ENCODE peak calls at places on chromosomes 2 and 18, in four cellular contexts. T is IMR-90, H is neuronal stem cell, C is mesendoderm. K is an unnamed sample.

GRCh38 chr2:240567137-240567871 is 980 bp upstream of the RNPEPL1 start:
- DNase-seq in T (no peak), H (no peak), C (no peak), K (peak; percentile 43)

GRCh38 chr2:215476424-215476823 is 40.6 kb upstream of the FN1 start:
- DNase-seq in T (peak; percentile 47), H (no peak), C (no peak), K (no peak)

GRCh38 chr2:86221066-86221684 is 21.9 kb downstream of the MRPL35 start:
- DNase-seq in T (peak; percentile 45), H (peak; percentile 50), C (peak; percentile 70), K (no peak)

GRCh38 chr18:5759169-5759568 is 136.2 kb downstream of the TMEM200C start:
- DNase-seq in T (no peak), H (no peak), C (peak; percentile 14), K (no peak)

GRCh38 chr2:153391131-153391530 is 87.4 kb downstream of the RPRM start:
- DNase-seq in T (no peak), H (no peak), C (no peak), K (no peak)

GRCh38 chr2:31051213-31052185 is 86.7 kb downstream of the GALNT14 start:
- DNase-seq in T (no peak), H (no peak), C (no peak), K (no peak)

GRCh38 chr18:41763361-41763760 is 191.7 kb upstream of the PIK3C3 start:
- DNase-seq in T (no peak), H (no peak), C (no peak), K (no peak)

GRCh38 chr2:69017876-69018275 is 4.9 kb downstream of the ANTXR1 start:
- DNase-seq in T (peak; percentile 49), H (no peak), C (no peak), K (no peak)

GRCh38 chr2:107542314-107542740 is 284.4 kb upstream of the RGPD4 start:
- DNase-seq in T (no peak), H (no peak), C (peak; percentile 35), K (no peak)

GRCh38 chr2:64403426-64403825 is 50.5 kb upstream of the LGALSL start:
- DNase-seq in T (no peak), H (no peak), C (peak; percentile 72), K (no peak)

GRCh38 chr2:190514676-190515075 is 19.8 kb downstream of the NEMP2 start:
- DNase-seq in T (peak; percentile 15), H (no peak), C (no peak), K (no peak)

GRCh38 chr2:126359494-126359893 is 296.5 kb upstream of the GYPC start:
- DNase-seq in T (peak; percentile 4), H (no peak), C (peak; percentile 49), K (no peak)

GRCh38 chr2:7508220-7508943 is 591.2 kb downstream of the RNF144A start:
- DNase-seq in T (no peak), H (no peak), C (no peak), K (no peak)

GRCh38 chr2:127829845-127830246 is 18.9 kb upstream of the WDR33 start:
- DNase-seq in T (no peak), H (no peak), C (peak; percentile 79), K (no peak)

GRCh38 chr2:101109451-101110140 is 41.6 kb downstream of the TBC1D8 start:
- DNase-seq in T (no peak), H (no peak), C (no peak), K (no peak)

GRCh38 chr2:168607992-168608391 is 151.9 kb downstream of the CERS6 start:
- DNase-seq in T (peak; percentile 39), H (no peak), C (no peak), K (no peak)

GRCh38 chr2:101718993-101719571 is 21.6 kb downstream of the MAP4K4 start:
- DNase-seq in T (peak; percentile 31), H (no peak), C (no peak), K (no peak)

GRCh38 chr2:241035818-241036396 is 37.5 kb downstream of the SNED1 start:
- DNase-seq in T (no peak), H (no peak), C (no peak), K (no peak)

GRCh38 chr2:48287971-48288370 is 242.0 kb upstream of the STON1 start:
- DNase-seq in T (no peak), H (no peak), C (no peak), K (no peak)

GRCh38 chr18:60555629-60556028 is 183.1 kb upstream of the MC4R start:
- DNase-seq in T (no peak), H (no peak), C (no peak), K (no peak)

GRCh38 chr2:221965806-221966205 is 333.0 kb downstream of the PAX3 start:
- DNase-seq in T (no peak), H (no peak), C (no peak), K (no peak)

DNA sequence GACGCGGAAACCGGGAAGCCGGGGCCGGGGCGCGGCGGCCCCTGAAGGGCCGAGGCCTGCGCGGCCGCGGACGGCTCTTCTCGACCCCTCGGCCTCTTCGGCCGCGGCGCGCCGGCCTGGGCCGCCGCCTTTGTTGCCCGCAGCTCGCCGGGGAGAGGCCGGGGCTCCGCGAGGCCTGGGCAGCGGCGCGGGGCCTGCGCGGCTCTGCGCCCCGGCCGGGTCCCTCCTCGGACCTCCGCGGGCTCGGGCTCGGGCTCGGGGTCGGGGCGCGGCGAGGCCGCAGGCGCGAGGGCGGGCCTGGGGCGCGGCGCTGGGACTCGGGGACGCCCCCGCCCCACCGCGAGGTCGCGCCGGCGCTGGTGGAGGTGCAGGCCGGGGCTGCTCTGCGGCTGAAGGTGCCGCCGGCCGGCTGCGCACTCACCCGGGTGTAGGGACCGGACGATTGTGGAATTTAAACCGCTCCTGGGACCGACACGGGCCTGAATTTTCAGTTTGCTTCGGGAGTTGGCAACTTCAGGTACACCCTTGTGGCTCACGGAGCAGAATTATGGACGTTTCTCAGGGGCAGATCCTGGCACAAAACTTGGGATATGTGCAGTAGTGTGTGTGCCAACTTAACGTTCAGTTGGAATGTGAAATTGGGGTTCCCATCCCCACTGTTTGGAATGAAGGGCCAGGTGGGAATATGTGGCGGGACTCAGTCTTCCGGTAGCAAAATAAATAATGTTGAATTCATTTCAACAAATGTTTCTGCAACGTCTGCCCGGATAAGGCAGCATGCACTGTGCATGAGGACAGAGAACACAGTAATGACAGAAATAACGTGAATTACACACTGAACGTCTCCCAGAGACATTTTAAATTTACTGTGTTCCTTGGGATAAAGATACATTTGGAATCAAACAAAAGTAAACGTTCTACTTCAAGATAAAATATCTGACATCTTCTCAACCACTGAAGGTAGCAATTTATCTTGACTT is 796 bp downstream of the SOCS6 start:
- DNase-seq in T (peak; percentile 31), H (peak; percentile 36), C (peak; percentile 62), K (no peak)
- H4K8ac ChIP-seq in T (peak overlapping the region; percentile 65), H (no peak overlapping the region), C (peak overlapping the region; percentile 82), K (peak overlapping the region; percentile 66)

GRCh38 chr2:46150445-46150970 is 146.7 kb upstream of the EPAS1 start:
- DNase-seq in T (no peak), H (no peak), C (no peak), K (no peak)
- H4K8ac ChIP-seq in T (no peak overlapping the region), H (no peak overlapping the region), C (no peak overlapping the region), K (no peak overlapping the region)

GRCh38 chr2:239275037-239275685 is 125.7 kb downstream of the HDAC4 start:
- DNase-seq in T (peak; percentile 98), H (no peak), C (no peak), K (no peak)
- H4K8ac ChIP-seq in T (peak overlapping the region; percentile 19), H (no peak overlapping the region), C (no peak overlapping the region), K (no peak overlapping the region)

DNA sequence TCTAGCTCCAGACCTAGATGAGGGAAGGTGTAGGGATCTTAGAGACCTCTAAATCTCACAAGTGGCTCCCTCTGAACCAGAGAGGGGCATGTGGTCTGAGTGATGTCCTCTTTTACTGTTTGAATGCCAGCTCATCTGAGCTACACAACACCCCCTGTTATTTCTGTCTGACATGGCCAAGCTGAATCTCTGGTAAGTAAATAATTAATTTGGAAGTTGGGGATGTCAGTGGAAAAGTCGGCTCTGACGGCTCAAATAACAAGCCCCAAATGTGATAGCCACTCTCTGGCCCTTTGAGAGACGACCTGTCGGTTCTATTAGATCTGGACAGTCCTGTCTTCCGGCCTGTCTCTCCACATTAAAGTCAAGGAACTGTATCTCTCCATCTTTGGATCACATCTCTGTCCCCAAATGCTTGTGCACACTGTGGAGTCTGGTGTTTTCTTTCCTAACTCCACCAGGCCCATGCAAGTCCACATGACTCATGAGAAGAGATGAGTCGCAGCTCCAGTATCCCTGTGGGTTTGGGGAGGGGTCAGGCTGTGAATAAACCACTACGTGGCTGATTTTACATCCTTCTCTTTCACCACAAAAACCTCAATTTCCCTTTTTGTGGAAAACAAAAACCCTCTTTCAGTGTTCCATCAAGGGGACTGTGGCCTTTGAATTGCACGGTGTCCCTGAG is 52.5 kb downstream of the SETBP1 start:
- DNase-seq in T (peak; percentile 86), H (no peak), C (peak; percentile 71), K (no peak)
- H4K8ac ChIP-seq in T (no peak overlapping the region), H (no peak overlapping the region), C (no peak overlapping the region), K (no peak overlapping the region)

K was measured in H1.